ENCODE peak calls at places on chromosomes 7 and 10, in five cellular contexts. G, V, P, I and R are unnamed samples.

GRCh38 chr7:39624202-39624807 is 933 bp downstream of the RALA start:
- DNase-seq in G (no peak), V (no peak), P (no peak), I (no peak), R (no peak)

GRCh38 chr10:120988751-120989150 is 137.6 kb downstream of the WDR11 start:
- DNase-seq in G (no peak), V (no peak), P (no peak), I (no peak), R (no peak)

GRCh38 chr10:133325392-133325760 is 11.3 kb downstream of the CALY start:
- DNase-seq in G (no peak), V (no peak), P (no peak), I (no peak), R (no peak)

GRCh38 chr10:86289577-86289868 is 77.1 kb downstream of the GRID1 start:
- DNase-seq in G (no peak), V (peak; percentile 15), P (no peak), I (peak; percentile 26), R (peak; percentile 37)

GRCh38 chr7:147803625-147804024 is 786.9 kb upstream of the C7orf33 start:
- DNase-seq in G (peak; percentile 9), V (no peak), P (no peak), I (no peak), R (no peak)

GRCh38 chr10:71073451-71074175 is 138.8 kb upstream of the UNC5B start:
- DNase-seq in G (no peak), V (no peak), P (no peak), I (peak; percentile 39), R (no peak)

GRCh38 chr7:45599851-45600706 is 25.9 kb downstream of the ADCY1 start:
- DNase-seq in G (no peak), V (no peak), P (peak; percentile 41), I (no peak), R (peak; percentile 20)

GRCh38 chr7:43204081-43204480 is 91.6 kb downstream of the HECW1 start:
- DNase-seq in G (no peak), V (no peak), P (no peak), I (no peak), R (no peak)

GRCh38 chr7:101912711-101913110 is 95.3 kb downstream of the CUX1 start:
- DNase-seq in G (peak; percentile 56), V (no peak), P (no peak), I (peak; percentile 91), R (peak; percentile 20)

GRCh38 chr10:6431861-6432260 is 148.2 kb downstream of the PRKCQ start:
- DNase-seq in G (no peak), V (no peak), P (no peak), I (no peak), R (no peak)

GRCh38 chr10:61136151-61136550 is 192.2 kb upstream of the RHOBTB1 start:
- DNase-seq in G (no peak), V (no peak), P (no peak), I (no peak), R (no peak)

GRCh38 chr7:66974986-66975590 is 20.3 kb downstream of the SBDS start:
- DNase-seq in G (no peak), V (peak; percentile 26), P (no peak), I (peak; percentile 39), R (no peak)

GRCh38 chr10:91843083-91843482 is 44.9 kb downstream of the TNKS2 start:
- DNase-seq in G (no peak), V (no peak), P (no peak), I (no peak), R (no peak)

GRCh38 chr10:16927536-16927935 is 110.3 kb upstream of the RSU1 start:
- DNase-seq in G (no peak), V (no peak), P (no peak), I (no peak), R (no peak)

GRCh38 chr7:26305048-26305868 is 13.6 kb downstream of the SNX10 start:
- DNase-seq in G (no peak), V (peak; percentile 61), P (no peak), I (no peak), R (no peak)

GRCh38 chr7:1969459-1970284 is 263.1 kb downstream of the MAD1L1 start:
- DNase-seq in G (no peak), V (no peak), P (no peak), I (no peak), R (no peak)

GRCh38 chr10:47255866-47256265 is 44.1 kb upstream of the GDF10 start:
- DNase-seq in G (no peak), V (no peak), P (no peak), I (peak; percentile 42), R (no peak)

GRCh38 chr10:111076191-111076681 is 593 bp upstream of the ADRA2A start:
- DNase-seq in G (peak; percentile 80), V (peak; percentile 79), P (peak; percentile 60), I (peak; percentile 80), R (no peak)

GRCh38 chr10:70771311-70772194 is 13.6 kb downstream of the TBATA start:
- DNase-seq in G (no peak), V (no peak), P (peak; percentile 6), I (no peak), R (peak; percentile 57)

GRCh38 chr10:122388287-122388997 is 13.9 kb downstream of the PLEKHA1 start:
- DNase-seq in G (no peak), V (no peak), P (no peak), I (no peak), R (no peak)

GRCh38 chr7:123666492-123666891 is 10.8 kb downstream of the LMOD2 start:
- DNase-seq in G (no peak), V (no peak), P (no peak), I (no peak), R (no peak)

GRCh38 chr7:52005613-52006012 is 689.0 kb upstream of the COBL start:
- DNase-seq in G (no peak), V (no peak), P (no peak), I (no peak), R (no peak)

GRCh38 chr7:19920200-19920599 is 146.8 kb upstream of the TMEM196 start:
- DNase-seq in G (no peak), V (no peak), P (no peak), I (no peak), R (no peak)
- TF ChIP-seq POLR2A in G (no peak), V (no peak), P (no peak), I (no peak), R (no peak)

DNA sequence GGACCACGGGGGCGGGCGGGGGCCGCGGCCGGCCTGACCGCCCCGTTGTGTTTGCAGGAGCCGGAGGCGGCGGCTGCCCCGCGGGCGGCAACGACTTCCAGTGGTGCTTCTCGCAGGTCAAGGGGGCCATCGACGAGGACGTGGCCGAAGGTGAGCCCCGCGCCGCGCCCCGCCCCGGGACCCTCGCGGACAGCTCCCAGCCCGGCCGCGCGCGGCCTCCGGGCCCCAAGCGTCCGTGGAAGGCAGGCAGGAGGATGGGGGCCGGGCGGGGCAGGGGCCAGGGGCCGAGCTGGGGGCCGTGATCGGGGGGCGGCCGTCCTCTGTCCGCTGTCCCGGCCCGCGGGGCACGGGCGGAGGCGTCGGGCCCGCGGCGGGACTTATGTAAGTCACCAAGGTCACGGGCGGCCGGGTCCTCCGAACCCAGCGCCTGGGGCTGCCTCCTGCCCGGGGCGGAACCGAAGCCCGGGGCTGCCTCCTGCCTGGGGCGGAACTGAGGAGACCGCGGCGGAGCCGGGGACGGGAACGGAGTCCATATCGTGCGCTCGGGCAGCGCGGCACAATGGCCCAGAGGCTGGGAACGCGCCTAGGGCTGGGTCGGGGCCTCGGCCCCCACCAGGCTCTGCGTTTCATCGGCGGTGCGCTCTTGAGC is 497 bp downstream of the PPP2R2D start:
- DNase-seq in G (peak; percentile 47), V (peak; percentile 85), P (peak; percentile 60), I (peak; percentile 71), R (peak; percentile 73)
- TF ChIP-seq POLR2A in G (no peak), V (peak; percentile 51), P (no peak), I (no peak), R (no peak)

GRCh38 chr7:143393267-143394041 is 12.3 kb downstream of the ZYX start:
- DNase-seq in G (no peak), V (peak; percentile 47), P (peak; percentile 19), I (peak; percentile 61), R (no peak)
- TF ChIP-seq POLR2A in G (no peak), V (no peak), P (no peak), I (no peak), R (no peak)

DNA sequence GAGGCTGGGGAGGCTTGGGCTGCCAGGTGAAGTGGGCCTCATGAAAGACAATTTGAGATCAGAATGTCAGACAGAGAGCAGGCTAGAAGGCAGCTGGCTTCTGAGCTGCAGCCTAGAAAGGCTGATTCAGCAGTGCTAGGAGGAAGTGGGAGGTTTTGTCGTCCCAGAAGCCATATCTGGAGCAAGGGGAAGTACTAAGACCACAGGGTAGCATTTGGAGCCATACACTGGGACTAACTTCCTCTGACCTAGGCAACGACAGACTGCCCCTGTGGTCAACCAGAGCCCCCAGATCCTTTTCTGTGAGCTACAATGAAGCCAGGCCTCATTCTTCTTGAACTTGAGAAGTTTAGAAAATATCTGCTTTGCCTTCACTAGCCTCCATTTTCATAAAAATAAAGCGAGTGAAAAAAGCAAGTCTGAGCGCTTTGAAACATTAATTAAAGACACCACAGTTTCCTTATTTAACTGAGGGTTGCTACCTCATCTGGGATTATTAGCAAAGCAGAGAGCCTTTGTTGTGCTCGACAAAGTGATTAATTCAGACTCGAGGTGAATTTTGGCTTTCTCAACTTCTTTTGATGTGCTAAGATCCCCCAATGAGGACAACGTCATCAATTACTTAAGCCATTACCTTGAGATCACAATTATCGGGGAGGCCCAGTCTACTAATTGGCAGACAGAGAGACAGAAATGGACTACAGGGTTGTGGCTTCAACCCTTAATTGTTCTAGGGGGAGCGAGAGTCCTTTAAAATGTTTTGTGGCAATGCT is 26.6 kb downstream of the TBXAS1 start:
- DNase-seq in G (no peak), V (peak; percentile 60), P (peak; percentile 31), I (no peak), R (no peak)
- TF ChIP-seq POLR2A in G (no peak), V (no peak), P (no peak), I (no peak), R (no peak)

GRCh38 chr7:100604078-100604975 is 2.2 kb downstream of the PCOLCE start:
- DNase-seq in G (peak; percentile 79), V (peak; percentile 90), P (peak; percentile 83), I (peak; percentile 93), R (peak; percentile 88)
- TF ChIP-seq POLR2A in G (peak; percentile 81), V (no peak), P (no peak), I (no peak), R (no peak)

DNA sequence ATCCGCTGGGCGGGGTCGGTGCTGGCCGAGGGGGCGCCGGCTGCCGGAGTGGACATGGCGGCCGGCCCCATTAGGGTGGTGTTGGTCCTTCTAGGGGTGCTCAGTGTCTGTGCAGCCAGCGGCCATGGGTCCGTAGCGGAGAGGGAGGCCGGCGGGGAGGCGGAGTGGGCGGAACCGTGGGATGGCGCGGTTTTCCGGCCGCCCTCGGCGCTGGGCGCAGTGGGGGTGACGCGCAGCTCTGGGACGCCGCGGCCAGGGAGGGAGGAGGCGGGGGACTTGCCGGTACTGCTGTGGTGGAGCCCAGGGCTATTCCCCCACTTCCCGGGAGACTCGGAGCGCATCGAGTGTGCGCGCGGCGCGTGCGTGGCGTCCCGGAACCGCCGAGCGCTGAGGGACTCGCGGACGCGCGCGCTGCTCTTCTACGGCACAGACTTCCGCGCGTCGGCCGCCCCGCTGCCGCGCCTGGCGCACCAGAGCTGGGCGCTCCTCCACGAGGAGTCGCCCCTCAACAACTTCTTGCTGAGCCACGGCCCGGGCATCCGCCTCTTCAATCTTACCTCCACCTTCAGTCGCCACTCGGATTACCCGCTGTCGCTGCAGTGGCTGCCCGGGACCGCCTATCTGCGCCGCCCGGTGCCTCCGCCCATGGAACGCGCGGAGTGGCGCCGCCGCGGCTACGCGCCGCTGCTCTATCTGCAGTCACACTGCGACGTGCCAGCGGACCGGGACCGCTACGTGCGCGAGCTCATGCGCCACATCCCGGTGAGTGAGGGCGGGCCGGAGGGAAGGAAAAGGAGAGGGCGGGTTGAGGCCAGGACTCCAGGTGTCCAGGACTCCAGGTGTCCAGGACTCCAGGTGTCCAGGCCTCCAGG is 9.3 kb upstream of the CHCHD1 start:
- DNase-seq in G (peak; percentile 76), V (peak; percentile 91), P (peak; percentile 84), I (peak; percentile 90), R (peak; percentile 94)
- TF ChIP-seq POLR2A in G (peak; percentile 71), V (peak; percentile 62), P (peak; percentile 51), I (peak; percentile 65), R (peak; percentile 85)